ENCODE peak calls at places on chromosomes 3 and 15, in six cellular contexts. Q is CD4-positive, alpha-beta memory T cell; T is EL; M is NCI-H1105; D is AG10803; F is fibroblast of gingiva. N is an unnamed sample.

GRCh38 chr3:80553211-80553610 is 785.4 kb upstream of the ROBO1 start:
- DNase-seq in F (no peak), D (no peak), T (no peak), Q (no peak), M (no peak), N (no peak)

GRCh38 chr3:40701016-40701588 is 176.3 kb downstream of the ZNF621 start:
- DNase-seq in T (no peak), F (no peak), Q (no peak), M (no peak), D (no peak), N (no peak)

GRCh38 chr15:22811640-22812039 is 25.2 kb downstream of the NIPA1 start:
- DNase-seq in Q (no peak), D (peak; percentile 30), F (no peak), T (peak; percentile 21), M (no peak), N (peak; percentile 10)

GRCh38 chr3:186935133-186935532 is 4.8 kb downstream of the ST6GAL1 start:
- DNase-seq in T (no peak), Q (no peak), D (no peak), M (no peak), F (no peak), N (no peak)

GRCh38 chr15:47383102-47383501 is 334.2 kb upstream of the SEMA6D start:
- DNase-seq in T (no peak), F (peak; percentile 7), M (no peak), D (no peak), Q (no peak), N (no peak)

GRCh38 chr3:55458398-55458797 is 28.7 kb downstream of the WNT5A start:
- DNase-seq in F (no peak), M (no peak), D (no peak), T (peak; percentile 28), Q (no peak), N (no peak)

GRCh38 chr3:42213417-42213816 is 52.6 kb downstream of the CCK start:
- DNase-seq in F (no peak), T (no peak), D (no peak), M (no peak), Q (no peak), N (no peak)

GRCh38 chr3:76203578-76203977 is 418.2 kb upstream of the ZNF717 start:
- DNase-seq in F (no peak), T (no peak), Q (no peak), D (no peak), M (no peak), N (no peak)

GRCh38 chr3:100125539-100125938 is 11.2 kb upstream of the FILIP1L start:
- DNase-seq in F (peak; percentile 59), D (no peak), M (no peak), T (peak; percentile 24), Q (no peak), N (no peak)

GRCh38 chr3:187257471-187257870 is 34.1 kb downstream of the MASP1 start:
- DNase-seq in Q (no peak), D (no peak), F (no peak), M (no peak), T (no peak), N (no peak)

GRCh38 chr3:188646592-188646991 is 492.6 kb downstream of the LPP start:
- DNase-seq in F (peak; percentile 8), M (peak; percentile 34), D (no peak), Q (no peak), T (no peak), N (no peak)

GRCh38 chr3:15611018-15611417 is 9.5 kb downstream of the BTD start:
- DNase-seq in Q (no peak), T (no peak), F (no peak), M (no peak), D (no peak), N (no peak)

GRCh38 chr15:88258021-88258641 is 1.6 kb upstream of the NTRK3 start:
- DNase-seq in M (peak; percentile 9), Q (no peak), F (no peak), D (peak; percentile 11), T (peak; percentile 37), N (no peak)

GRCh38 chr3:4845882-4846281 is 133.4 kb upstream of the BHLHE40 start:
- DNase-seq in F (no peak), D (no peak), M (no peak), T (no peak), Q (peak; percentile 84), N (no peak)

N was measured in SHP77 treated with DMSO at 0.1 percent for 48 hours.